ENCODE peak calls at places on chromosomes 12 and 14, in six cellular contexts. One of them, this sample, is unnamed.
A peak's percentile ranks its signal among the peaks of the same experiment; 100 is the strongest.

GRCh38 chr14:41377926-41378325 is 228.8 kb upstream of the LRFN5 start:
- DNase-seq in ACHN: no peak
- DNase-seq in NCI-H774: no peak
- DNase-seq in NCI-H446: no peak
- DNase-seq in AG08396: no peak
- DNase-seq in stimulated activated naive CD8-positive, alpha-beta T cell treated with anti-CD3 and anti-CD28 coated beads, Interleukin-15, Interleukin-2, amounts not matched to agents 100 U/mL and 50 U/mL, for 24 hours: no peak
- DNase-seq in this sample: no peak

GRCh38 chr12:62605972-62606371 is 139.3 kb downstream of the MON2 start:
- DNase-seq in stimulated activated naive CD8-positive, alpha-beta T cell treated with anti-CD3 and anti-CD28 coated beads, Interleukin-15, Interleukin-2, amounts not matched to agents 100 U/mL and 50 U/mL, for 24 hours: no peak
- DNase-seq in ACHN: no peak
- DNase-seq in AG08396: no peak
- DNase-seq in NCI-H774: no peak
- DNase-seq in NCI-H446: no peak
- DNase-seq in this sample: no peak

GRCh38 chr12:132731574-132731973 is 20.9 kb downstream of the PGAM5 start:
- DNase-seq in NCI-H774: no peak
- DNase-seq in AG08396: no peak
- DNase-seq in ACHN: no peak
- DNase-seq in NCI-H446: no peak
- DNase-seq in stimulated activated naive CD8-positive, alpha-beta T cell treated with anti-CD3 and anti-CD28 coated beads, Interleukin-15, Interleukin-2, amounts not matched to agents 100 U/mL and 50 U/mL, for 24 hours: no peak
- DNase-seq in this sample: no peak

GRCh38 chr12:132264086-132265010 is 65.0 kb downstream of the GALNT9 start:
- DNase-seq in ACHN: no peak
- DNase-seq in NCI-H446: no peak
- DNase-seq in NCI-H774: no peak
- DNase-seq in stimulated activated naive CD8-positive, alpha-beta T cell treated with anti-CD3 and anti-CD28 coated beads, Interleukin-15, Interleukin-2, amounts not matched to agents 100 U/mL and 50 U/mL, for 24 hours: no peak
- DNase-seq in AG08396: no peak
- DNase-seq in this sample: no peak

GRCh38 chr14:24132061-24132685 is 1.7 kb downstream of the FITM1 start:
- DNase-seq in ACHN: no peak
- DNase-seq in AG08396: no peak
- DNase-seq in NCI-H446: no peak
- DNase-seq in stimulated activated naive CD8-positive, alpha-beta T cell treated with anti-CD3 and anti-CD28 coated beads, Interleukin-15, Interleukin-2, amounts not matched to agents 100 U/mL and 50 U/mL, for 24 hours: peak; percentile 32
- DNase-seq in NCI-H774: peak; percentile 55
- DNase-seq in this sample: no peak

GRCh38 chr12:49903700-49904423 is at the start of gene FAIM2:
- DNase-seq in AG08396: peak; percentile 85
- DNase-seq in stimulated activated naive CD8-positive, alpha-beta T cell treated with anti-CD3 and anti-CD28 coated beads, Interleukin-15, Interleukin-2, amounts not matched to agents 100 U/mL and 50 U/mL, for 24 hours: peak; percentile 59
- DNase-seq in NCI-H446: no peak
- DNase-seq in ACHN: no peak
- DNase-seq in NCI-H774: no peak
- DNase-seq in this sample: peak; percentile 26

GRCh38 chr12:57868870-57869609 is 22.5 kb upstream of the CTDSP2 start:
- DNase-seq in NCI-H774: no peak
- DNase-seq in ACHN: no peak
- DNase-seq in stimulated activated naive CD8-positive, alpha-beta T cell treated with anti-CD3 and anti-CD28 coated beads, Interleukin-15, Interleukin-2, amounts not matched to agents 100 U/mL and 50 U/mL, for 24 hours: no peak
- DNase-seq in NCI-H446: peak; percentile 42
- DNase-seq in AG08396: peak; percentile 44
- DNase-seq in this sample: peak; percentile 92

GRCh38 chr12:89783321-89784060 is 74.9 kb upstream of the ATP2B1 start:
- DNase-seq in NCI-H446: peak; percentile 31
- DNase-seq in stimulated activated naive CD8-positive, alpha-beta T cell treated with anti-CD3 and anti-CD28 coated beads, Interleukin-15, Interleukin-2, amounts not matched to agents 100 U/mL and 50 U/mL, for 24 hours: no peak
- DNase-seq in AG08396: peak; percentile 23
- DNase-seq in NCI-H774: no peak
- DNase-seq in ACHN: no peak
- DNase-seq in this sample: no peak

GRCh38 chr12:94622475-94622874 is 27.9 kb downstream of the TMCC3 start:
- DNase-seq in NCI-H774: no peak
- DNase-seq in NCI-H446: no peak
- DNase-seq in stimulated activated naive CD8-positive, alpha-beta T cell treated with anti-CD3 and anti-CD28 coated beads, Interleukin-15, Interleukin-2, amounts not matched to agents 100 U/mL and 50 U/mL, for 24 hours: no peak
- DNase-seq in ACHN: no peak
- DNase-seq in AG08396: no peak
- DNase-seq in this sample: no peak

GRCh38 chr14:76846331-76847047 is 20.3 kb downstream of the LRRC74A start:
- DNase-seq in ACHN: no peak
- DNase-seq in NCI-H774: no peak
- DNase-seq in NCI-H446: no peak
- DNase-seq in AG08396: no peak
- DNase-seq in stimulated activated naive CD8-positive, alpha-beta T cell treated with anti-CD3 and anti-CD28 coated beads, Interleukin-15, Interleukin-2, amounts not matched to agents 100 U/mL and 50 U/mL, for 24 hours: no peak
- DNase-seq in this sample: no peak